ENCODE peak calls at places on chromosomes 7 and 10, in seven cellular contexts. E is DND-41, L is colonic mucosa, K is GM04504, N is nephron progenitor cell, C is NCI-H774, T is smooth muscle cell of the brain vasculature. X is an unnamed sample.

GRCh38 chr7:128165927-128166420 is 75.1 kb upstream of the LEP start:
- DNase-seq in E (no peak), L (no peak), K (no peak), N (no peak), C (no peak), T (no peak), X (no peak)

GRCh38 chr10:79066460-79067240 is 2.1 kb upstream of the ZMIZ1 start:
- DNase-seq in E (peak), L (peak), K (no peak), N (no peak), C (no peak), T (no peak), X (peak)

GRCh38 chr10:98556061-98556460 is 109.3 kb upstream of the HPS1 start:
- DNase-seq in E (no peak), L (no peak), K (no peak), N (no peak), C (no peak), T (no peak), X (no peak)

GRCh38 chr10:84097787-84098353 is 41.4 kb upstream of the GHITM start:
- DNase-seq in E (no peak), L (no peak), K (no peak), N (no peak), C (no peak), T (no peak), X (peak)

GRCh38 chr7:48170506-48170905 is 752 bp upstream of the ABCA13 start:
- DNase-seq in E (no peak), L (no peak), K (no peak), N (no peak), C (no peak), T (no peak), X (no peak)

GRCh38 chr7:135789956-135790355 is 41.3 kb upstream of the FAM180A start:
- DNase-seq in E (no peak), L (no peak), K (no peak), N (no peak), C (no peak), T (no peak), X (peak)

GRCh38 chr10:112243713-112244112 is 39.5 kb upstream of the TECTB start:
- DNase-seq in E (no peak), L (no peak), K (no peak), N (no peak), C (no peak), T (no peak), X (no peak)

GRCh38 chr7:66069732-66070131 is 5.9 kb upstream of the ASL start:
- DNase-seq in E (no peak), L (no peak), K (no peak), N (no peak), C (no peak), T (no peak), X (no peak)

GRCh38 chr10:57891201-57892006 is 376.3 kb downstream of the IPMK start:
- DNase-seq in E (no peak), L (peak), K (no peak), N (no peak), C (no peak), T (no peak), X (no peak)

GRCh38 chr7:148173296-148173695 is 417.3 kb upstream of the C7orf33 start:
- DNase-seq in E (no peak), L (no peak), K (no peak), N (no peak), C (peak), T (no peak), X (no peak)

GRCh38 chr7:92137531-92137930 is 3.3 kb upstream of the CYP51A1 start:
- DNase-seq in E (peak), L (no peak), K (no peak), N (peak), C (no peak), T (no peak), X (no peak)

GRCh38 chr7:35714862-35715261 is 19.9 kb upstream of the HERPUD2 start:
- DNase-seq in E (no peak), L (no peak), K (no peak), N (no peak), C (no peak), T (no peak), X (no peak)

GRCh38 chr10:47081264-47081663 is 170.0 kb downstream of the PTPN20 start:
- DNase-seq in E (peak), L (no peak), K (no peak), N (no peak), C (no peak), T (no peak), X (no peak)

GRCh38 chr7:99139031-99139430 is 4.9 kb downstream of the SMURF1 start:
- DNase-seq in E (no peak), L (no peak), K (peak), N (no peak), C (no peak), T (no peak), X (peak)

GRCh38 chr7:139035588-139036353 is at the start of gene ZC3HAV1L:
- DNase-seq in E (peak), L (peak), K (peak), N (no peak), C (peak), T (no peak), X (peak)

GRCh38 chr7:8190121-8190895 is 71.7 kb downstream of the ICA1 start:
- DNase-seq in E (peak), L (peak), K (peak), N (peak), C (peak), T (peak), X (peak)

GRCh38 chr10:24519950-24520349 is 203.7 kb downstream of the ARHGAP21 start:
- DNase-seq in E (no peak), L (no peak), K (no peak), N (no peak), C (no peak), T (no peak), X (no peak)

GRCh38 chr10:68870545-68871104 is 30.5 kb upstream of the DDX50 start:
- DNase-seq in E (no peak), L (no peak), K (no peak), N (no peak), C (no peak), T (no peak), X (no peak)

GRCh38 chr7:55413442-55413841 is 48.3 kb downstream of the LANCL2 start:
- DNase-seq in E (no peak), L (no peak), K (no peak), N (no peak), C (peak), T (no peak), X (no peak)

GRCh38 chr10:80491251-80492102 is 37.4 kb downstream of the TSPAN14 start:
- DNase-seq in E (no peak), L (no peak), K (no peak), N (no peak), C (no peak), T (no peak), X (no peak)

GRCh38 chr7:42014625-42015412 is 222.2 kb downstream of the GLI3 start:
- DNase-seq in E (peak), L (peak), K (no peak), N (peak), C (no peak), T (no peak), X (peak)

GRCh38 chr7:74289660-74290589 is 718 bp downstream of the CLIP2 start:
- DNase-seq in E (peak), L (peak), K (no peak), N (peak), C (no peak), T (no peak), X (peak)

GRCh38 chr7:129529643-129530042 is 27.3 kb downstream of the SMKR1 start:
- DNase-seq in E (no peak), L (no peak), K (no peak), N (no peak), C (no peak), T (no peak), X (no peak)

GRCh38 chr7:153524070-153524601 is 528.1 kb upstream of the DPP6 start:
- DNase-seq in E (no peak), L (no peak), K (no peak), N (no peak), C (no peak), T (no peak), X (no peak)

GRCh38 chr10:71975891-71976725 is 11.9 kb downstream of the CHST3 start:
- DNase-seq in E (no peak), L (peak), K (no peak), N (no peak), C (no peak), T (no peak), X (peak)

GRCh38 chr10:78049861-78050260 is 16.2 kb downstream of the RPS24 start:
- DNase-seq in E (no peak), L (no peak), K (no peak), N (no peak), C (no peak), T (no peak), X (no peak)

GRCh38 chr7:43589133-43589478 is 6.2 kb downstream of the STK17A start:
- DNase-seq in E (no peak), L (no peak), K (no peak), N (no peak), C (no peak), T (no peak), X (no peak)

GRCh38 chr7:31633454-31633853 is 53.6 kb upstream of the PPP1R17 start:
- DNase-seq in E (no peak), L (no peak), K (no peak), N (no peak), C (no peak), T (no peak), X (no peak)

GRCh38 chr7:92874567-92874966 is 38.2 kb upstream of the CDK6 start:
- DNase-seq in E (no peak), L (no peak), K (no peak), N (no peak), C (no peak), T (no peak), X (no peak)

GRCh38 chr7:155398944-155399343 is 59.0 kb upstream of the EN2 start:
- DNase-seq in E (peak), L (no peak), K (no peak), N (no peak), C (no peak), T (no peak), X (no peak)

GRCh38 chr7:139330333-139331030 is 10.7 kb upstream of the FMC1 start:
- DNase-seq in E (no peak), L (no peak), K (no peak), N (no peak), C (no peak), T (no peak), X (no peak)

GRCh38 chr7:377069-378040 is 87.4 kb downstream of the FOXL3 start:
- DNase-seq in E (no peak), L (peak), K (no peak), N (no peak), C (no peak), T (no peak), X (peak)

GRCh38 chr7:67343566-67343965 is 346.9 kb downstream of the TYW1 start:
- DNase-seq in E (no peak), L (peak), K (no peak), N (no peak), C (peak), T (no peak), X (no peak)

X was measured in AG20443.